ENCODE peak calls at places on chromosomes 4 and X, in nine cellular contexts. Y is heart left ventricle, L is T-helper 2 cell, D is hypothalamus, I is NT2/D1, M is HTR-8/SVneo, F is GM23248, Z is SK-N-DZ, S is SK-N-MC. H is an unnamed sample.

GRCh38 chr4:36243355-36244256 is 708 bp downstream of the ARAP2 start:
- DNase-seq in Y (peak), L (no peak), D (peak), I (no peak), M (peak), F (peak), Z (peak), S (no peak), H (peak)

GRCh38 chrX:105017641-105018040 is 202.9 kb downstream of the TEX13A start:
- DNase-seq in Y (no peak), L (no peak), D (no peak), I (no peak), M (no peak), F (no peak), Z (no peak), S (no peak), H (no peak)

GRCh38 chrX:151537572-151537971 is 25.9 kb upstream of the PASD1 start:
- DNase-seq in Y (no peak), L (no peak), D (no peak), I (no peak), M (no peak), F (no peak), Z (no peak), S (no peak), H (no peak)

GRCh38 chr4:99323761-99324160 is 2.6 kb upstream of the ADH1B start:
- DNase-seq in Y (no peak), L (no peak), D (no peak), I (no peak), M (no peak), F (peak), Z (no peak), S (no peak), H (no peak)

GRCh38 chr4:108644237-108644636 is 6.2 kb upstream of the OSTC start:
- DNase-seq in Y (no peak), L (no peak), D (no peak), I (no peak), M (no peak), F (peak), Z (no peak), S (no peak), H (no peak)

GRCh38 chrX:109709129-109709631 is 23.9 kb downstream of the ACSL4 start:
- DNase-seq in Y (no peak), L (no peak), D (no peak), I (no peak), M (no peak), F (peak), Z (no peak), S (no peak), H (no peak)

GRCh38 chr4:122099896-122100295 is 52.2 kb upstream of the BLTP1 start:
- DNase-seq in Y (no peak), L (no peak), D (no peak), I (no peak), M (peak), F (peak), Z (no peak), S (no peak), H (no peak)

GRCh38 chrX:95063554-95063953 is 1389.5 kb downstream of the FAM133A start:
- DNase-seq in Y (no peak), L (no peak), D (no peak), I (no peak), M (no peak), F (peak), Z (no peak), S (no peak), H (no peak)

GRCh38 chrX:48472851-48473717 is 2.9 kb upstream of the FTSJ1 start:
- DNase-seq in Y (no peak), L (no peak), D (no peak), I (no peak), M (no peak), F (no peak), Z (peak), S (no peak), H (no peak)

GRCh38 chrX:826448-826847 is 195.9 kb downstream of the SHOX start:
- DNase-seq in Y (no peak), L (no peak), D (no peak), I (no peak), M (no peak), F (peak), Z (no peak), S (no peak), H (no peak)

GRCh38 chr4:15771419-15772058 is 6.6 kb upstream of the CD38 start:
- DNase-seq in Y (no peak), L (no peak), D (no peak), I (no peak), M (no peak), F (no peak), Z (no peak), S (no peak), H (no peak)

GRCh38 chr4:134628074-134628473 is 426.5 kb upstream of the PABPC4L start:
- DNase-seq in Y (no peak), L (no peak), D (no peak), I (no peak), M (peak), F (no peak), Z (no peak), S (no peak), H (no peak)

GRCh38 chrX:2664497-2664896 is 26.6 kb upstream of the CD99 start:
- DNase-seq in Y (no peak), L (no peak), D (no peak), I (no peak), M (no peak), F (peak), Z (no peak), S (no peak), H (no peak)

GRCh38 chr4:56731857-56732256 is 50.8 kb upstream of the HOPX start:
- DNase-seq in Y (no peak), L (no peak), D (no peak), I (no peak), M (no peak), F (no peak), Z (no peak), S (no peak), H (no peak)

GRCh38 chr4:3765271-3766206 is 646 bp upstream of the ADRA2C start:
- DNase-seq in Y (no peak), L (no peak), D (no peak), I (no peak), M (peak), F (peak), Z (peak), S (no peak), H (peak)

GRCh38 chrX:78307665-78308064 is 19.7 kb downstream of the CYSLTR1 start:
- DNase-seq in Y (no peak), L (no peak), D (no peak), I (no peak), M (no peak), F (no peak), Z (no peak), S (no peak), H (no peak)

GRCh38 chr4:56055027-56055976 is 106.6 kb downstream of the CEP135 start:
- DNase-seq in Y (no peak), L (no peak), D (no peak), I (no peak), M (no peak), F (no peak), Z (no peak), S (no peak), H (peak)

H was measured in retina.